ENCODE peak calls at places on chromosomes 12 and 14, in six cellular contexts. One of them, this sample, is unnamed.

GRCh38 chr12:16763901-16764300 is 157.9 kb upstream of the LMO3 start:
- DNase-seq in OCI-LY7: no peak
- DNase-seq in astrocyte of the spinal cord: peak
- DNase-seq in AG10803: peak
- DNase-seq in fibroblast of villous mesenchyme: peak
- DNase-seq in WTC11: no peak
- DNase-seq in this sample: no peak

GRCh38 chr12:55929306-55929791 is 1.6 kb upstream of the DGKA start:
- DNase-seq in AG10803: no peak
- DNase-seq in fibroblast of villous mesenchyme: no peak
- DNase-seq in astrocyte of the spinal cord: no peak
- DNase-seq in WTC11: no peak
- DNase-seq in OCI-LY7: peak
- DNase-seq in this sample: no peak

GRCh38 chr12:68792952-68793351 is 15.0 kb upstream of the MDM2 start:
- DNase-seq in OCI-LY7: peak
- DNase-seq in fibroblast of villous mesenchyme: peak
- DNase-seq in astrocyte of the spinal cord: peak
- DNase-seq in WTC11: no peak
- DNase-seq in AG10803: no peak
- DNase-seq in this sample: no peak

GRCh38 chr14:59069455-59069854 is 119.0 kb upstream of the DAAM1 start:
- DNase-seq in fibroblast of villous mesenchyme: peak
- DNase-seq in WTC11: no peak
- DNase-seq in astrocyte of the spinal cord: no peak
- DNase-seq in AG10803: no peak
- DNase-seq in OCI-LY7: no peak
- DNase-seq in this sample: no peak

GRCh38 chr14:64444984-64445845 is 20.1 kb upstream of the AKAP5 start:
- DNase-seq in AG10803: peak
- DNase-seq in astrocyte of the spinal cord: peak
- DNase-seq in OCI-LY7: no peak
- DNase-seq in fibroblast of villous mesenchyme: peak
- DNase-seq in WTC11: no peak
- DNase-seq in this sample: no peak

GRCh38 chr12:49819786-49820185 is 8.4 kb downstream of the NCKAP5L start:
- DNase-seq in OCI-LY7: no peak
- DNase-seq in fibroblast of villous mesenchyme: no peak
- DNase-seq in WTC11: no peak
- DNase-seq in astrocyte of the spinal cord: no peak
- DNase-seq in AG10803: no peak
- DNase-seq in this sample: no peak

GRCh38 chr12:51722387-51722786 is 126.1 kb downstream of the FIGNL2 start:
- DNase-seq in fibroblast of villous mesenchyme: no peak
- DNase-seq in astrocyte of the spinal cord: no peak
- DNase-seq in WTC11: no peak
- DNase-seq in AG10803: no peak
- DNase-seq in OCI-LY7: no peak
- DNase-seq in this sample: no peak

GRCh38 chr12:124457287-124458219 is 109.9 kb downstream of the NCOR2 start:
- DNase-seq in AG10803: peak
- DNase-seq in OCI-LY7: no peak
- DNase-seq in fibroblast of villous mesenchyme: peak
- DNase-seq in astrocyte of the spinal cord: peak
- DNase-seq in WTC11: no peak
- DNase-seq in this sample: peak

GRCh38 chr12:64655141-64655540 is 44.8 kb downstream of the RASSF3 start:
- DNase-seq in AG10803: no peak
- DNase-seq in fibroblast of villous mesenchyme: peak
- DNase-seq in astrocyte of the spinal cord: no peak
- DNase-seq in OCI-LY7: no peak
- DNase-seq in WTC11: no peak
- DNase-seq in this sample: no peak

DNA sequence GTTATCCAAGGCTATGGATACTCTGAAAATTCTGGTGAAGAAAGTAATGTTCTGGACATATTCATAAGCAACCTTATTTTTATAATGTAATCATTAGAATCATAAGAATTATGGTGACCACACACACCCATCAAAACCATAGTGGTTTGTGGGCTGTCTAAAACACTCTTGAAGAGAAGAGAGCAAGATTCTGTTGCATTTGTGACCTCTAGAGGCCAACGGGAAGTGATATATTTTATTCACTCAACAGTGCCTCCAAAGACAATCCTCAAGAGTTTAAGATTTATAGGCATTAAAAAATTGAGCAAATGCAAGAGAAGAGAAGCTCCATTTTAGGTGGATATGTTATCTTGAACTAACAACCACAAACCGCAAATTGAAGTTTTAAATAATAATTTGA is 68.5 kb upstream of the LGR5 start:
- DNase-seq in OCI-LY7: no peak
- DNase-seq in astrocyte of the spinal cord: no peak
- DNase-seq in WTC11: no peak
- DNase-seq in AG10803: no peak
- DNase-seq in fibroblast of villous mesenchyme: no peak
- DNase-seq in this sample: no peak
- TF ChIP-seq CTCF in OCI-LY7: peak
- TF ChIP-seq CTCF in astrocyte of the spinal cord: no peak
- TF ChIP-seq CTCF in WTC11: no peak
- TF ChIP-seq CTCF in AG10803: no peak
- TF ChIP-seq CTCF in fibroblast of villous mesenchyme: no peak
- TF ChIP-seq CTCF in this sample: no peak

DNA sequence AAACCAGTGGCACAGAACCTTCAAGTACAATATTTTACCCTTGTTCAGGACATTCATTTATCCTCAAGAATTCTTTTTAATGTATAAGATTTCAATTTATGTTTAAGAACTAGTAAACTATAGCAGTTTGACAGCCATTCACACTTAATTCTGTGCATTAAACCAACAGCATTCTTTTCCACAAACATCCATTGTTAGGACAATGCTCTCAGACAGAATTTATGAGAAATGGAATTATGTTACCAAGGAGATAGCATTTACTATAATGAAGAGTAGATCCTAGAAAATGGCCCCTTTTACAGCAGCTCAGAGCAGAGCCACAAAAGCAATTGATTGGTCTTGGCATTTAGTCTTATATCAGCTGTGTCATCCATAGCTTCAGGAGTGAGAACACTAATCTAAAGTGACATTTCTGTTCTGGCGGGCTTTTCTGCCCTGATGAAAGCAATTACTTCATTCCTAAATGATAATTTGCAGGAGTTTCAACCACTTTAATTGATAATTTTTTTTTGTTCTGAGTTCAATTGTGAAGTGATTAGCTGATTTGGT is 268.9 kb downstream of the NPAS3 start:
- DNase-seq in OCI-LY7: no peak
- DNase-seq in astrocyte of the spinal cord: no peak
- DNase-seq in AG10803: no peak
- DNase-seq in fibroblast of villous mesenchyme: no peak
- DNase-seq in WTC11: no peak
- DNase-seq in this sample: no peak
- TF ChIP-seq CTCF in OCI-LY7: no peak
- TF ChIP-seq CTCF in astrocyte of the spinal cord: no peak
- TF ChIP-seq CTCF in AG10803: no peak
- TF ChIP-seq CTCF in fibroblast of villous mesenchyme: no peak
- TF ChIP-seq CTCF in WTC11: no peak
- TF ChIP-seq CTCF in this sample: no peak

GRCh38 chr12:27233814-27234213 is 10.3 kb upstream of the STK38L start:
- DNase-seq in AG10803: no peak
- DNase-seq in astrocyte of the spinal cord: no peak
- DNase-seq in OCI-LY7: no peak
- DNase-seq in WTC11: peak
- DNase-seq in fibroblast of villous mesenchyme: no peak
- DNase-seq in this sample: no peak
- TF ChIP-seq CTCF in AG10803: no peak
- TF ChIP-seq CTCF in astrocyte of the spinal cord: no peak
- TF ChIP-seq CTCF in OCI-LY7: no peak
- TF ChIP-seq CTCF in WTC11: peak
- TF ChIP-seq CTCF in fibroblast of villous mesenchyme: peak
- TF ChIP-seq CTCF in this sample: peak

GRCh38 chr12:6662906-6663742 is at the start of gene ING4:
- DNase-seq in astrocyte of the spinal cord: peak
- DNase-seq in OCI-LY7: peak
- DNase-seq in WTC11: peak
- DNase-seq in fibroblast of villous mesenchyme: peak
- DNase-seq in AG10803: peak
- DNase-seq in this sample: peak

GRCh38 chr12:6672143-6672542 is 9.2 kb upstream of the ING4 start:
- DNase-seq in OCI-LY7: no peak
- DNase-seq in fibroblast of villous mesenchyme: no peak
- DNase-seq in AG10803: no peak
- DNase-seq in WTC11: no peak
- DNase-seq in astrocyte of the spinal cord: no peak
- DNase-seq in this sample: no peak

GRCh38 chr12:6664902-6665301 is 2.0 kb upstream of the ING4 start:
- DNase-seq in astrocyte of the spinal cord: no peak
- DNase-seq in WTC11: no peak
- DNase-seq in OCI-LY7: no peak
- DNase-seq in fibroblast of villous mesenchyme: no peak
- DNase-seq in AG10803: peak
- DNase-seq in this sample: no peak

GRCh38 chr12:6666211-6666610 is 3.3 kb upstream of the ING4 start:
- DNase-seq in OCI-LY7: no peak
- DNase-seq in astrocyte of the spinal cord: peak
- DNase-seq in AG10803: no peak
- DNase-seq in fibroblast of villous mesenchyme: no peak
- DNase-seq in WTC11: no peak
- DNase-seq in this sample: no peak

GRCh38 chr12:6667559-6668210 is 4.8 kb upstream of the ING4 start:
- DNase-seq in fibroblast of villous mesenchyme: no peak
- DNase-seq in astrocyte of the spinal cord: no peak
- DNase-seq in AG10803: no peak
- DNase-seq in OCI-LY7: peak
- DNase-seq in WTC11: peak
- DNase-seq in this sample: no peak
- TF ChIP-seq CTCF in fibroblast of villous mesenchyme: no peak
- TF ChIP-seq CTCF in astrocyte of the spinal cord: no peak
- TF ChIP-seq CTCF in AG10803: no peak
- TF ChIP-seq CTCF in OCI-LY7: peak
- TF ChIP-seq CTCF in WTC11: no peak
- TF ChIP-seq CTCF in this sample: no peak

DNA sequence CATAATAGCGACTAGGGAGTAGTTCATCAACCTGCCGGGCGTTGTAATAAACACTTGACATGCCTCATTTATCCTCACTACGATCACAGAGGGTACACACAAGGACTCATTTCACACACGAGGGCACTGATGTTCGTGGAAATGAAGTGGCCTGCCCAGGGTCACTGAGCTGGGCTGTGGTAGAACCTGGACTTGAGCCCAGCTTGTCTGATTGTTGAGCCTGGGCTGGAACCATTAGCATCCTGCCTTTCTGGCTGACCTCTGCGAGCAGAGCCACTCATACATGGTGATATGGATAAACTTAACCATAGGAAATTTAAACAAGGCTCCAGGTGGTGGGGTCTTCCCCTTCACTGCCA is 16.6 kb upstream of the JDP2 start:
- DNase-seq in WTC11: no peak
- DNase-seq in AG10803: no peak
- DNase-seq in fibroblast of villous mesenchyme: no peak
- DNase-seq in astrocyte of the spinal cord: no peak
- DNase-seq in OCI-LY7: no peak
- DNase-seq in this sample: no peak
- TF ChIP-seq CTCF in WTC11: no peak
- TF ChIP-seq CTCF in AG10803: no peak
- TF ChIP-seq CTCF in fibroblast of villous mesenchyme: no peak
- TF ChIP-seq CTCF in astrocyte of the spinal cord: no peak
- TF ChIP-seq CTCF in OCI-LY7: no peak
- TF ChIP-seq CTCF in this sample: no peak

GRCh38 chr14:21069388-21070082 is 569 bp upstream of the ARHGEF40 start:
- DNase-seq in astrocyte of the spinal cord: peak
- DNase-seq in WTC11: peak
- DNase-seq in AG10803: peak
- DNase-seq in OCI-LY7: no peak
- DNase-seq in fibroblast of villous mesenchyme: no peak
- DNase-seq in this sample: peak

GRCh38 chr14:21072102-21072501 is 2.0 kb downstream of the ARHGEF40 start:
- DNase-seq in WTC11: no peak
- DNase-seq in AG10803: peak
- DNase-seq in OCI-LY7: no peak
- DNase-seq in astrocyte of the spinal cord: peak
- DNase-seq in fibroblast of villous mesenchyme: peak
- DNase-seq in this sample: no peak

GRCh38 chr14:21070083-21070609 is at the start of gene ARHGEF40:
- DNase-seq in astrocyte of the spinal cord: peak
- DNase-seq in AG10803: peak
- DNase-seq in fibroblast of villous mesenchyme: peak
- DNase-seq in WTC11: peak
- DNase-seq in OCI-LY7: peak
- DNase-seq in this sample: peak

GRCh38 chr14:21071225-21072041 is 1.3 kb downstream of the ARHGEF40 start:
- DNase-seq in fibroblast of villous mesenchyme: peak
- DNase-seq in astrocyte of the spinal cord: peak
- DNase-seq in WTC11: peak
- DNase-seq in AG10803: peak
- DNase-seq in OCI-LY7: peak
- DNase-seq in this sample: peak

GRCh38 chr14:21070610-21071224 is 613 bp downstream of the ARHGEF40 start:
- DNase-seq in WTC11: peak
- DNase-seq in fibroblast of villous mesenchyme: peak
- DNase-seq in AG10803: peak
- DNase-seq in astrocyte of the spinal cord: peak
- DNase-seq in OCI-LY7: no peak
- DNase-seq in this sample: peak
- TF ChIP-seq CTCF in WTC11: no peak
- TF ChIP-seq CTCF in fibroblast of villous mesenchyme: no peak
- TF ChIP-seq CTCF in AG10803: no peak
- TF ChIP-seq CTCF in astrocyte of the spinal cord: no peak
- TF ChIP-seq CTCF in OCI-LY7: peak
- TF ChIP-seq CTCF in this sample: no peak

GRCh38 chr12:26906704-26907103 is 31.1 kb downstream of the INTS13 start:
- DNase-seq in WTC11: no peak
- DNase-seq in OCI-LY7: no peak
- DNase-seq in fibroblast of villous mesenchyme: no peak
- DNase-seq in AG10803: no peak
- DNase-seq in astrocyte of the spinal cord: no peak
- DNase-seq in this sample: no peak

DNA sequence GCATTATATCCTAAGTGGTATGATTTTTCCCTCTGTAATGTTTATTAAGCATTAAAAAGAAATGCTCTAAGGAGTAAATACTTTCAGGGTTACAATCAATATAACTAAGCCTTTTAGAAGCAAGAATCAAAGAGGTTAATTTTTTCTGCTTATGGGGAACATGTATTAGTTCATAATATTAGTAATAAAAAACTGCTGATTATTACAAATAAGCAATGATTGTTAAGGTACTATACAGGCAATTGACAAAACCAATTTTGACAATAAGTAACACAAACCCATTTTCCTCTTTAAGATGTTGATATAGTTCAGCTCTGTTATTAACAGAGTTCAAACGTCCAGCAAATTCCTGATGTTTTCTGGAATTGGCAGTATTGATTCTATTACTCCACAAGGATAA is 31.8 kb downstream of the INTS13 start:
- DNase-seq in astrocyte of the spinal cord: no peak
- DNase-seq in WTC11: no peak
- DNase-seq in OCI-LY7: no peak
- DNase-seq in AG10803: no peak
- DNase-seq in fibroblast of villous mesenchyme: no peak
- DNase-seq in this sample: no peak
- TF ChIP-seq CTCF in astrocyte of the spinal cord: no peak
- TF ChIP-seq CTCF in WTC11: no peak
- TF ChIP-seq CTCF in OCI-LY7: no peak
- TF ChIP-seq CTCF in AG10803: no peak
- TF ChIP-seq CTCF in fibroblast of villous mesenchyme: no peak
- TF ChIP-seq CTCF in this sample: no peak

GRCh38 chr12:126784328-126784921 is 1482.5 kb upstream of the TMEM132C start:
- DNase-seq in AG10803: peak
- DNase-seq in astrocyte of the spinal cord: peak
- DNase-seq in WTC11: peak
- DNase-seq in OCI-LY7: peak
- DNase-seq in fibroblast of villous mesenchyme: peak
- DNase-seq in this sample: peak
- TF ChIP-seq CTCF in AG10803: peak
- TF ChIP-seq CTCF in astrocyte of the spinal cord: peak
- TF ChIP-seq CTCF in WTC11: no peak
- TF ChIP-seq CTCF in OCI-LY7: peak
- TF ChIP-seq CTCF in fibroblast of villous mesenchyme: peak
- TF ChIP-seq CTCF in this sample: peak